ENCODE peak calls at places on chromosomes 4 and X, in six cellular contexts. U is left ventricle myocardium inferior; O is tibial nerve; F is naive thymus-derived CD4-positive, alpha-beta T cell; S is endodermal cell; G is lung. A is an unnamed sample. For H3K9me3 and H3K27me3, the result is how much of the 10 kb centered on the place peaks cover.

GRCh38 chrX:11629593-11630211 is 36.0 kb downstream of the ARHGAP6 start:
- DNase-seq in U (peak), O (peak), F (no peak), S (peak), G (no peak), A (no peak)

GRCh38 chr4:151553874-151554273 is 144.9 kb downstream of the FHIP1A start:
- DNase-seq in U (no peak), O (no peak), F (no peak), S (no peak), G (no peak), A (no peak)

GRCh38 chrX:58025979-58026378 is 115.7 kb upstream of the ZXDA start:
- DNase-seq in U (no peak), O (peak), F (peak), S (peak), G (no peak), A (peak)

GRCh38 chr4:11138964-11139363 is 289.7 kb downstream of the HS3ST1 start:
- DNase-seq in U (no peak), O (no peak), F (no peak), S (no peak), G (no peak), A (no peak)

GRCh38 chr4:154041595-154042086 is 252.8 kb upstream of the SFRP2 start:
- DNase-seq in U (no peak), O (no peak), F (no peak), S (no peak), G (no peak), A (no peak)

GRCh38 chr4:70728096-70728495 is 6.3 kb downstream of the RUFY3 start:
- DNase-seq in U (no peak), O (no peak), F (no peak), S (no peak), G (no peak), A (no peak)

GRCh38 chr4:53713296-53713695 is 122.0 kb upstream of the LNX1 start:
- DNase-seq in U (no peak), O (no peak), F (no peak), S (no peak), G (no peak), A (no peak)

GRCh38 chrX:50910685-50911176 is at the start of gene BMP15:
- DNase-seq in U (no peak), O (no peak), F (no peak), S (no peak), G (no peak), A (no peak)

GRCh38 chrX:150899191-150899757 is 806 bp upstream of the CD99L2 start:
- DNase-seq in U (peak), O (peak), F (no peak), S (peak), G (peak), A (peak)

GRCh38 chrX:72569786-72570185 is 2.9 kb downstream of the HDAC8 start:
- DNase-seq in U (no peak), O (no peak), F (no peak), S (no peak), G (no peak), A (no peak)

GRCh38 chr4:77449162-77449561 is 156.5 kb upstream of the CXCL13 start:
- DNase-seq in U (no peak), O (no peak), F (no peak), S (no peak), G (no peak), A (no peak)

GRCh38 chr4:48445704-48446103 is 37.4 kb upstream of the SLC10A4 start:
- DNase-seq in U (no peak), O (no peak), F (no peak), S (no peak), G (no peak), A (no peak)

GRCh38 chr4:151627491-151627890 is 133.3 kb downstream of the GATB start:
- DNase-seq in U (no peak), O (no peak), F (no peak), S (no peak), G (no peak), A (no peak)

GRCh38 chrX:11398785-11399184 is 105.6 kb downstream of the AMELX start:
- DNase-seq in U (no peak), O (no peak), F (no peak), S (no peak), G (no peak), A (no peak)

GRCh38 chr4:168844261-168845039 is 165.6 kb downstream of the CBR4 start:
- DNase-seq in U (no peak), O (no peak), F (no peak), S (no peak), G (no peak), A (no peak)

GRCh38 chr4:21845663-21846062 is 102.9 kb downstream of the KCNIP4 start:
- DNase-seq in U (no peak), O (no peak), F (no peak), S (no peak), G (no peak), A (no peak)

GRCh38 chrX:53080628-53081580 is 1.3 kb upstream of the TSPYL2 start:
- DNase-seq in U (no peak), O (no peak), F (no peak), S (no peak), G (no peak), A (no peak)

GRCh38 chr4:41994461-41994860 is 4.1 kb downstream of the SLC30A9 start:
- DNase-seq in U (no peak), O (no peak), F (no peak), S (no peak), G (no peak), A (no peak)

GRCh38 chrX:34656467-34656841 is 631 bp downstream of the TMEM47 start:
- DNase-seq in U (peak), O (no peak), F (no peak), S (peak), G (no peak), A (no peak)

GRCh38 chrX:135698924-135699323 is 14.5 kb upstream of the CT45A1 start:
- DNase-seq in U (no peak), O (no peak), F (no peak), S (no peak), G (no peak), A (no peak)
- H3K9me3 ChIP-seq in U (under half), O (under half), F (under half), S (under half), G (under half), A (under half)

GRCh38 chrX:47898024-47898423 is 61.3 kb downstream of the ZNF81 start:
- DNase-seq in U (no peak), O (no peak), F (no peak), S (peak), G (no peak), A (no peak)
- H3K27me3 ChIP-seq in U (under half), O (under half), F (under half), S (under half), G (under half), A (under half)

GRCh38 chrX:55488268-55488558 is 1.4 kb downstream of the USP51 start:
- DNase-seq in U (no peak), O (no peak), F (peak), S (no peak), G (no peak), A (no peak)
- H3K9me3 ChIP-seq in U (under half), O (under half), F (under half), S (under half), G (under half), A (under half)

GRCh38 chrX:129310000-129310399 is 213.3 kb downstream of the SMARCA1 start:
- DNase-seq in U (no peak), O (no peak), F (no peak), S (peak), G (no peak), A (no peak)
- H3K27me3 ChIP-seq in U (under half), O (under half), F (under half), S (under half), G (under half), A (under half)

GRCh38 chr4:422587-422986 is 76.4 kb downstream of the ZNF721 start:
- DNase-seq in U (no peak), O (no peak), F (no peak), S (no peak), G (no peak), A (no peak)
- H3K9me3 ChIP-seq in U (half or more), O (under half), F (half or more), S (half or more), G (under half), A (half or more)

GRCh38 chrX:132101799-132102198 is 26.0 kb downstream of the FRMD7 start:
- DNase-seq in U (no peak), O (no peak), F (no peak), S (no peak), G (no peak), A (no peak)

DNA sequence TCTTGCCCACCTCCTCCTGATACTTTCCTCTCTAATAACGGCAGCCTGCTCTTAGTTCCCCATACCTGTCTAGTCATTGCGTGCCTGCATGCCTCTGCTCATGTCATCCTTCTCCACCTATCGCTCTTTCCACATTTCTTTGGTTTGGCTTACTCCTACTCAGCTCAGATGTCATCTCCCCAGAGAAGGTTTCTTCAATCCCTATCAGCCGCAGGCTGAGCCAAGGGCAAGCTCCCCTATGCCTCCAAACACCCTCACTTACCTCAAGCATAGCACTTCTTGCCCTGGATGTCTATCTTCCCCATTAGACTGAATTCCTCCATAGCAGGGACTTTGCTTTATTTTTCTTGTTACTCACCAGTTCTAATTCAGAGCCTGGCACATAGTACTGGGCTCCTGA is 26.6 kb downstream of the FRMD7 start:
- DNase-seq in U (no peak), O (no peak), F (no peak), S (no peak), G (no peak), A (no peak)
- H3K27me3 ChIP-seq in U (under half), O (under half), F (under half), S (under half), G (under half), A (under half)

DNA sequence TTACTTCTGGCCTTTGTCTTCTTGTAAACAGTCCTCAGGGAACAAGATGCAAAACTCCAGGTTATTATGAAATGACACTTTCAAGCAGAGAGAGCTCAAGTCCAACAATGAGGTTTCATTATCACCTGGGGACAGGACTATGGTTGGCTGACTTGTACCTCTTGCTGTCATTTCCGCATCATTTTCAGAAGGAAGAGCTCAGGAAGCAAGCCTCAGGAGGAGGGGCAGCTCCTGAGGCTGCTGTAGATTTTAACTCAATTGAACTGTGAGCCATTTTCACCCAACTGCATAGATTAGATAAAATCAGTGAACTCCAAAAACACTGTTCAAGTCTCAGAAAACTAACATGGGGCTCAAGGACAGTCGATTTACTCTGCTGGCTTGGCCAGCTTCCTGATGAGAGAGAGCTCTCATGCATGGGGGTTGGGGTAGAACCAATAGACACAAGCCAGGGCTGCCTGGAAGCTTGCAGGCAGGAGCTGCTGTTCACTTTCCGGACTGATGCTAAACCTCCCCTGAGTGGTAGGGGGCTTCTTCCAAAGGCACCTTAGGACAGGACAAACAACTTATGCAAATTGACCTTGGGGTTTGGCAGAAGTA is 23.6 kb downstream of the TMEM255A start:
- DNase-seq in U (no peak), O (no peak), F (no peak), S (no peak), G (no peak), A (no peak)
- H3K9me3 ChIP-seq in U (under half), O (under half), F (under half), S (under half), G (under half), A (under half)

GRCh38 chrX:124665878-124666425 is 319.6 kb downstream of the SH2D1A start:
- DNase-seq in U (no peak), O (no peak), F (no peak), S (no peak), G (no peak), A (no peak)
- H3K27me3 ChIP-seq in U (under half), O (under half), F (under half), S (under half), G (under half), A (under half)

GRCh38 chrX:154376768-154377167 is 2.3 kb upstream of the EMD start:
- DNase-seq in U (no peak), O (no peak), F (no peak), S (no peak), G (no peak), A (no peak)
- H3K9me3 ChIP-seq in U (under half), O (under half), F (under half), S (under half), G (under half), A (under half)

DNA sequence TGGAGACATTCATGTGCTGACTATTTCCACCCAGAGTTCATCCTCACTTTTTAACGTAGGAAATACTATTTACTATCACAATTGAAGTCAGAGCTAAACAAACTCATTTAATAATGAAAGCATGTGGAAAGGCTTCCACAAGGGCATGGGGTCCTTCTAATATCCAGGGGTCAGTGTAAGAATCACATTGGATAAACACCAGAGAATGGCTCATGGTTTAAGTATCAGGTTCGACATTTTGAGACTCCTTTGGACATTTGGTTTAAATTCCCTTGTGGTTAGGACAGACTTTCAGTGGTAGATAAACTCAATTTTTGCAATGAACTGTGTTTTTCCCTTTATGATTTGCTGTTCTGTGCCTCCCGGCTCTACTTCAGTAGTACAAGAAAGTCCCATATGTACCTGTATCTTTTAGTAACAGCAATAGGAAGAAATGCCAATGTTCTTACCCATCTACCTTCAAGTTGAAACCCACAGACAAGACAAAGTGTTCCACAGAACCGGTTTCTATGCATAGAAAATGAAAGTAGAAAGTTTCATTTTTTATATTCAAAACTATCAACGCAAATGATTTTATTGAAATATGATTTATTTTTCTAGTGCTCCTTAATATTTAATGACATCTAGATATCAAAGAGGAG is 589.0 kb upstream of the FAM241A start:
- DNase-seq in U (no peak), O (no peak), F (no peak), S (no peak), G (no peak), A (no peak)
- H3K27me3 ChIP-seq in U (under half), O (under half), F (under half), S (under half), G (under half), A (under half)